ENCODE peak calls at places on chromosome 14, in six cellular contexts. V is K562, J is vagina, R is adrenal gland, Y is esophagus squamous epithelium, X is heart left ventricle. B is an unnamed sample.

GRCh38 chr14:73269729-73270651 is 32.7 kb downstream of the PAPLN start:
- DNase-seq in V (no peak), J (no peak), R (peak; percentile 60), Y (no peak), X (peak; percentile 38), B (peak; percentile 56)

GRCh38 chr14:64209428-64210165 is 84.6 kb downstream of the ESR2 start:
- DNase-seq in V (no peak), J (no peak), R (no peak), Y (no peak), X (peak; percentile 62), B (peak; percentile 83)

GRCh38 chr14:89921896-89922548 is 32.5 kb downstream of the EFCAB11 start:
- DNase-seq in V (no peak), J (no peak), R (no peak), Y (no peak), X (no peak), B (no peak)

GRCh38 chr14:39381366-39381765 is 50.9 kb downstream of the FBXO33 start:
- DNase-seq in V (no peak), J (no peak), R (peak; percentile 62), Y (no peak), X (no peak), B (no peak)

GRCh38 chr14:96567289-96567899 is 65.2 kb downstream of the PAPOLA start:
- DNase-seq in V (no peak), J (no peak), R (no peak), Y (no peak), X (no peak), B (no peak)

GRCh38 chr14:100246809-100247428 is 8.0 kb downstream of the YY1 start:
- DNase-seq in V (peak; percentile 52), J (no peak), R (no peak), Y (no peak), X (no peak), B (no peak)

GRCh38 chr14:104513641-104514046 is 65.9 kb upstream of the C14orf180 start:
- DNase-seq in V (no peak), J (no peak), R (no peak), Y (no peak), X (no peak), B (no peak)

GRCh38 chr14:82720931-82721330 is 1187.3 kb upstream of the SEL1L start:
- DNase-seq in V (no peak), J (no peak), R (no peak), Y (no peak), X (no peak), B (no peak)

GRCh38 chr14:105882626-105883025 is 356.2 kb downstream of the TMEM121 start:
- DNase-seq in V (no peak), J (no peak), R (peak; percentile 4), Y (no peak), X (peak; percentile 4), B (no peak)

GRCh38 chr14:101350710-101351109 is 210.6 kb upstream of the DIO3 start:
- DNase-seq in V (no peak), J (peak; percentile 92), R (no peak), Y (no peak), X (no peak), B (no peak)

GRCh38 chr14:93939304-93940229 is 12.4 kb downstream of the FAM181A start:
- DNase-seq in V (peak; percentile 68), J (no peak), R (peak; percentile 79), Y (peak; percentile 24), X (peak; percentile 80), B (peak; percentile 84)

GRCh38 chr14:101068958-101069549 is 165.5 kb upstream of the RTL1 start:
- DNase-seq in V (no peak), J (no peak), R (peak; percentile 11), Y (no peak), X (peak; percentile 0), B (peak; percentile 13)

DNA sequence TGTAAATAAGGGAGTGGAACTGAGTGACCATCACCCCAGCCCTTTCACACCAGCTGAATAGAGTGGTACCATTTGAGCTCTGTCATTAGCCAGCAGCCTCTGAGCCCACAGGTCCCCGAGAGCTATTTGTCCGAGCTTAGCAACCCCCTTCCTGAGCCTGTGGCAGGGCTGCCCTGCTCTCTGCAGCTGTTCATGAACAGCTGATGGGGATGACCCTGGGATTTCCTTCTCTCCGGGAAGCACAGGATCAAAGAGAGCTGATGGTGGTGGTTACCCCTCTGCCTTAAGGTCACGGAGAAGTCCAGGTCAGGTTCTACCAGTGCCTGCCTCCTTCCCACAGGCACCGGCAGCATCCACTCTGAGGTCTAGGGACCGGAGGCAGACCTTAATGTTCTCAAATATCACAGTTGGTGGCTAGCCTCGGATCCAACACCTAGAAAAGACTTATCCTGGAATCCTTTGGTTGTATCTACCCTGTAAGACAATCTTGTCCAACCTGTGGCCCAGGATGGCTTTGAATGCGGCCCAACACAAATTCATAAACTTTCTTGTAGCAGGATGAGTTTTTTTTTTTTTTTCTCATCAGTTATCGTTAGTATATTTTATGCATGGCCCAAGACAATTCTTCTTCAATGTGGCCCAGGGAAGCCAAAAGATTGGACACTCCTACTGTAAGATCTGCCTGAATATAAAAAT is 81.1 kb downstream of the ESRRB start:
- DNase-seq in V (no peak), J (no peak), R (no peak), Y (no peak), X (no peak), B (no peak)
- H3K27ac ChIP-seq in V (no peak overlapping the region), J (no peak overlapping the region), R (no peak overlapping the region), Y (no peak overlapping the region), X (no peak overlapping the region), B (no peak overlapping the region)

DNA sequence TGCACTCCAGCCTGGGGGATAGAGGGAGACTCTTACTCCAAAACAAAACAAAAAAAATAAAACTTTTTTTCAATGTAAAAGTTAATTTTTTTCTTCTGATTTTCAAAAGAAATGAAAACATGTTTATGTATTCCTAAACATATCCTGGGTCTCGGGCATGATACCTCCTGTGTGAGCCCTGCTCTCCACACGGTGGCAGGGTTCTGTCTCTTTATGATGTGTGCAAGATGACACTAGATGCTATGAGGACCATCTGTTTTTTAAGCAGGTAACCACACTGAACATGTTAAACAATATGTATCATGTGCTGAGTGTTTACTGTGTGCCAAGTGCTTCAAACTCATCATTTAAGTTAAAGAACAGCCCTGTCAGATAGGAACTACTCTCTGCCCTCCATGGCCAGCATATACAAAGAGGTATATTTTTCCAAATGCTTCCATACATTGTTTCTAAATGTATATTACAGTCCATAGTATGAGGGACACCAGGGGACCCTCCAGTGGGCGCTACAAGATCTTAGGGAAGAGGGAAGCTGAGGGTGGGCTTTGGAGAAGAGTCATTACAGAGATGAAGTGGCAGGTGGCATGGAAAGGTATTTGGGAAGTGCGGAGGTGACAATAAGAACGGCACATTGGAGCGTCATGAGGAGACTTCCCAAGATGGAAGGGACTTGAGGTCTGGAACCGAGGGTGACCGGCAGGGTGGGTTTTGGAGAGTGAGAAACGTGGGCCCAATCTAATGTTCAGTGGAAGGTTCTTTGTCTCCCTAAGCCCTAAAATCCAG is 28.5 kb downstream of the FOS start:
- DNase-seq in V (peak; percentile 41), J (no peak), R (no peak), Y (no peak), X (no peak), B (peak; percentile 35)
- TF ChIP-seq CTCF in V (peak; percentile 66), J (no peak), R (peak; percentile 13), Y (peak; percentile 20), X (no peak), B (peak; percentile 35)

DNA sequence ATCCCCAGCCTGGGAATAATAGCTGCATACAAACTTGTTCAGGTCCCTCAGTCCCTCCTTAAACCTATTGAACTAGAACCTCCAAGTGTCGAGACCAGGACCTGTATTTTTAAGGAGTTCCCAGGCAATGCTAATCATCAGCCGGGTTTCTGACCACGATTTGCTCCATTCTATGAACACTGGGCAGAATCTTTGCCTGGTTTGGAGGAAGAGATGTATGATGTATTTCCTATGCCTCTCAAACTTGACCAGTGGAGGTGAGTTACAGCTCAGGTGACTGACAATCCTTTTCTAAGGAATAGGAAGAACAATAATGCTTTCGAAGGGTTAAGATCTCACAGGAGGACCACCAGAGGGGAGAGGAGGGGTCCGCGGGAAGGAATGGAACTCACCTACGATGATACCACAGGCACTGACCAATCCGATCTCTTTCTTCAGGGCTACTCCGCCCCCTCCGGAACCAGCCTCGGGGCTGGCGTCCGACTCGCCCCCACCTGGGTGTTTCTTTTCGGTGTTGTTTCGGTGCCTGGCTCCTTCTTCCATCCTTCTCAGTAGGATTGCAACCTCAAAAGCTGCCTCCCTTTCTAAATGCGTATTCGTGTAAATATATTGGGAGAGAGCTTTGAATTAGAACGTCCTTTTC is 967 bp downstream of the SLC7A8 start:
- DNase-seq in V (peak; percentile 35), J (no peak), R (peak; percentile 50), Y (no peak), X (peak; percentile 23), B (peak; percentile 82)
- TF ChIP-seq POLR2A in V (no peak), J (no peak), R (no peak), Y (no peak), X (no peak), B (no peak)

GRCh38 chr14:92737206-92737605 is 11.2 kb downstream of the LGMN start:
- DNase-seq in V (no peak), J (no peak), R (no peak), Y (no peak), X (no peak), B (no peak)
- H3K27ac ChIP-seq in V (no peak overlapping the region), J (no peak overlapping the region), R (no peak overlapping the region), Y (no peak overlapping the region), X (no peak overlapping the region), B (no peak overlapping the region)

DNA sequence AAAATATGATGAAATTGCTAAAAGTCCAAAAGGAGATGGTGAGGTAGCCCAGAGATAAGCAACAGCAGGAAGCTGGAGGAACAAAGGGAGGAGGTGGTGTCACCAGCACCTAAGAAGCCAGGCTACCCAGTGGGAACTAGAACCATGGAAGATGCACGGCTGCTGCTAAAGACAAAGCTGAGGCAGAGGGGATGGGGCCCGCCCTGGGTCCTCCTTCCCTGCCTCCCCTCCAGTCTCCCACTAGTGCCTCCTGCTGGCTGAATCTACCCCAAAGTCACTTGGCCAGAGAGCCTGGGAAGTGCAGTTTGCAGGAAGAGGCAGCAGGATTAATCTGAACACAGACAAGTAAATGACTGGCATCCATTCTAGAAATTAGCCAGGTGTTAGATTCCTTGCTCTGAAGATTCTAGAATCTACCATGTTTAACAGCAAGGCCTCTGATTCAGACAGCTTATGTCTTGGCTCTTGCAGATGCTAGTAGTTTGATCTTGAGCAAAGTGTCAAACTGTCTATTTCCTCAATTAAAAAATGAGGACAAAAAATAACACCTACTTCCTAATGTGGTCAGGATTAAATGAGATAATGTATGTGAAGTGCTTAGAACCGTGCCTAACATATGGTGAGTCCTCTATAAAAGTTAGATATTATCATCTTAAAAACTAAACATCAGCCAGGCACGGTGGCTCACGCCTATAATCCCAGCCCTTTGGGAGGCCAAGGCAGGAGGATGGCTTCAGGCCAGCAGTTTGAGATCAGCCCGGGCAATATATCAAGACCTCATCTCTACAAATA is 5.9 kb upstream of the LRP10 start:
- DNase-seq in V (peak; percentile 66), J (no peak), R (no peak), Y (no peak), X (no peak), B (no peak)
- TF ChIP-seq CTCF in V (peak; percentile 69), J (no peak), R (no peak), Y (no peak), X (no peak), B (no peak)

DNA sequence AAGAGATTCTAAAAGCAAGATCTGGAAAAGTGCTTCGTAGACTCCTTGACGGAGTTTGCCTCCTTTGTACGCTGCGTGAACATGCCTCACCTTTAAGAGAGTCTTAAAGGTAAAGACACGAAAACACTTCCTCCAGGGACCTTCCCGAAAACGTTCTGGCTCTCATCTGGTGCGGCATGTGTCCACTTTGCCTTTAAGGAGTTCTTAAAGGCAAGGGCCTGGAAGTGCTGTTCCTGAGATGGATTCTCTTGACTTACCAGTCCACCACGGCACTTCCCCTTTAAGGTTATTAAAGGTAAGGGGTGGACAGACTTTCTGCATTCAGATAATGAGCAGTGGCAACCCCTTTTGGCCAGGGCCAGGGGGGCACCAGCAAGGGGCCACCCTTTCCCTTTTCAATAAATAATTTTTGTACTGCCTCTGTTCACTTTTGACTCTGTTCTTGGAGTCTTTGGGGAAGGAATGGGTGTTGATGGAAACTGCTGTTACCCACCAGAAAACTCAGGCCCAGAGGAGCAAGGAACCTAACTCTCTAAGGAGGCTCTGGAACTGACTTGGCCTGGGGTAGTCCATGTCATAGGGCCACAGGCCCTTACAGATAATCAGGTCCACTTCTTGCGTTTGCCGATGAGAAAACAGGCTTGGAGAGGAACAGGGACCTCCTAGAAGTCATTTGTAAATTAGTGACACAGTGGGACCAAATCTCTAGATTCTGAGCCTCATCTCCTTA is 4.4 kb downstream of the REM2 start:
- DNase-seq in V (peak; percentile 71), J (no peak), R (peak; percentile 71), Y (no peak), X (no peak), B (peak; percentile 60)
- TF ChIP-seq POLR2A in V (peak; percentile 36), J (no peak), R (no peak), Y (no peak), X (no peak), B (no peak)

B was measured in Peyer's patch.